ENCODE peak calls at places on chromosome 7, in eight cellular contexts. One of them, this sample, is unnamed.

GRCh38 chr7:101436857-101437576 is 74.3 kb downstream of the COL26A1 start:
- DNase-seq in OCI-LY7: no peak
- DNase-seq in KG1: no peak
- DNase-seq in mucosa of descending colon: no peak
- DNase-seq in NCI-H748 treated with DMSO at 0.1 percent for 48 hours: no peak
- DNase-seq in CD8-positive, alpha-beta memory T cell: no peak
- DNase-seq in lower leg skin: no peak
- DNase-seq in non-pigmented ciliary epithelial cell: no peak
- DNase-seq in this sample: no peak

GRCh38 chr7:91276909-91277308 is 12.7 kb downstream of the FZD1 start:
- DNase-seq in OCI-LY7: no peak
- DNase-seq in KG1: no peak
- DNase-seq in mucosa of descending colon: no peak
- DNase-seq in NCI-H748 treated with DMSO at 0.1 percent for 48 hours: no peak
- DNase-seq in CD8-positive, alpha-beta memory T cell: no peak
- DNase-seq in lower leg skin: no peak
- DNase-seq in non-pigmented ciliary epithelial cell: no peak
- DNase-seq in this sample: no peak

GRCh38 chr7:36372156-36372555 is 17.5 kb upstream of the ANLN start:
- DNase-seq in OCI-LY7: no peak
- DNase-seq in KG1: no peak
- DNase-seq in mucosa of descending colon: no peak
- DNase-seq in NCI-H748 treated with DMSO at 0.1 percent for 48 hours: no peak
- DNase-seq in CD8-positive, alpha-beta memory T cell: no peak
- DNase-seq in lower leg skin: no peak
- DNase-seq in non-pigmented ciliary epithelial cell: no peak
- DNase-seq in this sample: no peak

GRCh38 chr7:117283371-117283770 is 39.5 kb downstream of the WNT2 start:
- DNase-seq in OCI-LY7: no peak
- DNase-seq in KG1: no peak
- DNase-seq in mucosa of descending colon: no peak
- DNase-seq in NCI-H748 treated with DMSO at 0.1 percent for 48 hours: no peak
- DNase-seq in CD8-positive, alpha-beta memory T cell: no peak
- DNase-seq in lower leg skin: no peak
- DNase-seq in non-pigmented ciliary epithelial cell: peak; percentile 89
- DNase-seq in this sample: no peak

GRCh38 chr7:6162331-6162620 is 110.1 kb downstream of the CYTH3 start:
- DNase-seq in OCI-LY7: no peak
- DNase-seq in KG1: no peak
- DNase-seq in mucosa of descending colon: no peak
- DNase-seq in NCI-H748 treated with DMSO at 0.1 percent for 48 hours: no peak
- DNase-seq in CD8-positive, alpha-beta memory T cell: no peak
- DNase-seq in lower leg skin: peak; percentile 85
- DNase-seq in non-pigmented ciliary epithelial cell: no peak
- DNase-seq in this sample: no peak

GRCh38 chr7:3592438-3593134 is 291.5 kb downstream of the SDK1 start:
- DNase-seq in OCI-LY7: no peak
- DNase-seq in KG1: no peak
- DNase-seq in mucosa of descending colon: no peak
- DNase-seq in NCI-H748 treated with DMSO at 0.1 percent for 48 hours: peak; percentile 94
- DNase-seq in CD8-positive, alpha-beta memory T cell: no peak
- DNase-seq in lower leg skin: no peak
- DNase-seq in non-pigmented ciliary epithelial cell: no peak
- DNase-seq in this sample: peak; percentile 60

GRCh38 chr7:156792611-156793010 is 100.4 kb downstream of the LMBR1 start:
- DNase-seq in OCI-LY7: no peak
- DNase-seq in KG1: no peak
- DNase-seq in mucosa of descending colon: no peak
- DNase-seq in NCI-H748 treated with DMSO at 0.1 percent for 48 hours: no peak
- DNase-seq in CD8-positive, alpha-beta memory T cell: no peak
- DNase-seq in lower leg skin: no peak
- DNase-seq in non-pigmented ciliary epithelial cell: no peak
- DNase-seq in this sample: no peak

GRCh38 chr7:138842111-138842510 is 44.1 kb upstream of the ATP6V0A4 start:
- DNase-seq in OCI-LY7: no peak
- DNase-seq in KG1: no peak
- DNase-seq in mucosa of descending colon: no peak
- DNase-seq in NCI-H748 treated with DMSO at 0.1 percent for 48 hours: no peak
- DNase-seq in CD8-positive, alpha-beta memory T cell: no peak
- DNase-seq in lower leg skin: no peak
- DNase-seq in non-pigmented ciliary epithelial cell: peak; percentile 78
- DNase-seq in this sample: no peak

GRCh38 chr7:39682042-39682441 is 58.7 kb downstream of the RALA start:
- DNase-seq in OCI-LY7: no peak
- DNase-seq in KG1: no peak
- DNase-seq in mucosa of descending colon: no peak
- DNase-seq in NCI-H748 treated with DMSO at 0.1 percent for 48 hours: no peak
- DNase-seq in CD8-positive, alpha-beta memory T cell: no peak
- DNase-seq in lower leg skin: no peak
- DNase-seq in non-pigmented ciliary epithelial cell: no peak
- DNase-seq in this sample: no peak

GRCh38 chr7:132319481-132319880 is 256.8 kb downstream of the PLXNA4 start:
- DNase-seq in OCI-LY7: no peak
- DNase-seq in KG1: no peak
- DNase-seq in mucosa of descending colon: no peak
- DNase-seq in NCI-H748 treated with DMSO at 0.1 percent for 48 hours: no peak
- DNase-seq in CD8-positive, alpha-beta memory T cell: no peak
- DNase-seq in lower leg skin: no peak
- DNase-seq in non-pigmented ciliary epithelial cell: no peak
- DNase-seq in this sample: no peak

GRCh38 chr7:121755818-121756501 is 117.0 kb upstream of the PTPRZ1 start:
- DNase-seq in OCI-LY7: no peak
- DNase-seq in KG1: no peak
- DNase-seq in mucosa of descending colon: no peak
- DNase-seq in NCI-H748 treated with DMSO at 0.1 percent for 48 hours: peak; percentile 13
- DNase-seq in CD8-positive, alpha-beta memory T cell: no peak
- DNase-seq in lower leg skin: no peak
- DNase-seq in non-pigmented ciliary epithelial cell: no peak
- DNase-seq in this sample: no peak

GRCh38 chr7:121604627-121605296 is 208.7 kb upstream of the FAM3C start:
- DNase-seq in OCI-LY7: no peak
- DNase-seq in KG1: no peak
- DNase-seq in mucosa of descending colon: no peak
- DNase-seq in NCI-H748 treated with DMSO at 0.1 percent for 48 hours: no peak
- DNase-seq in CD8-positive, alpha-beta memory T cell: no peak
- DNase-seq in lower leg skin: no peak
- DNase-seq in non-pigmented ciliary epithelial cell: peak; percentile 37
- DNase-seq in this sample: no peak

GRCh38 chr7:85067371-85067770 is 119.5 kb downstream of the SEMA3D start:
- DNase-seq in OCI-LY7: no peak
- DNase-seq in KG1: no peak
- DNase-seq in mucosa of descending colon: no peak
- DNase-seq in NCI-H748 treated with DMSO at 0.1 percent for 48 hours: no peak
- DNase-seq in CD8-positive, alpha-beta memory T cell: no peak
- DNase-seq in lower leg skin: no peak
- DNase-seq in non-pigmented ciliary epithelial cell: no peak
- DNase-seq in this sample: no peak

GRCh38 chr7:30241767-30242166 is 42.6 kb upstream of the ZNRF2 start:
- DNase-seq in OCI-LY7: no peak
- DNase-seq in KG1: no peak
- DNase-seq in mucosa of descending colon: no peak
- DNase-seq in NCI-H748 treated with DMSO at 0.1 percent for 48 hours: no peak
- DNase-seq in CD8-positive, alpha-beta memory T cell: no peak
- DNase-seq in lower leg skin: no peak
- DNase-seq in non-pigmented ciliary epithelial cell: no peak
- DNase-seq in this sample: no peak

GRCh38 chr7:50869108-50869716 is 86.5 kb upstream of the GRB10 start:
- DNase-seq in OCI-LY7: no peak
- DNase-seq in KG1: no peak
- DNase-seq in mucosa of descending colon: no peak
- DNase-seq in NCI-H748 treated with DMSO at 0.1 percent for 48 hours: no peak
- DNase-seq in CD8-positive, alpha-beta memory T cell: no peak
- DNase-seq in lower leg skin: no peak
- DNase-seq in non-pigmented ciliary epithelial cell: peak; percentile 57
- DNase-seq in this sample: no peak

GRCh38 chr7:107596881-107597581 is 17.0 kb downstream of the BCAP29 start:
- DNase-seq in OCI-LY7: no peak
- DNase-seq in KG1: no peak
- DNase-seq in mucosa of descending colon: no peak
- DNase-seq in NCI-H748 treated with DMSO at 0.1 percent for 48 hours: no peak
- DNase-seq in CD8-positive, alpha-beta memory T cell: no peak
- DNase-seq in lower leg skin: no peak
- DNase-seq in non-pigmented ciliary epithelial cell: no peak
- DNase-seq in this sample: peak; percentile 17

GRCh38 chr7:112876877-112877276 is 86.7 kb upstream of the TMEM168 start:
- DNase-seq in OCI-LY7: no peak
- DNase-seq in KG1: no peak
- DNase-seq in mucosa of descending colon: no peak
- DNase-seq in NCI-H748 treated with DMSO at 0.1 percent for 48 hours: no peak
- DNase-seq in CD8-positive, alpha-beta memory T cell: no peak
- DNase-seq in lower leg skin: no peak
- DNase-seq in non-pigmented ciliary epithelial cell: no peak
- DNase-seq in this sample: no peak

GRCh38 chr7:128398016-128398840 is 11.6 kb downstream of the IMPDH1 start:
- DNase-seq in OCI-LY7: peak; percentile 24
- DNase-seq in KG1: no peak
- DNase-seq in mucosa of descending colon: no peak
- DNase-seq in NCI-H748 treated with DMSO at 0.1 percent for 48 hours: no peak
- DNase-seq in CD8-positive, alpha-beta memory T cell: peak; percentile 28
- DNase-seq in lower leg skin: peak; percentile 91
- DNase-seq in non-pigmented ciliary epithelial cell: no peak
- DNase-seq in this sample: no peak

GRCh38 chr7:31371621-31372020 is 31.1 kb upstream of the NEUROD6 start:
- DNase-seq in OCI-LY7: no peak
- DNase-seq in KG1: no peak
- DNase-seq in mucosa of descending colon: no peak
- DNase-seq in NCI-H748 treated with DMSO at 0.1 percent for 48 hours: no peak
- DNase-seq in CD8-positive, alpha-beta memory T cell: no peak
- DNase-seq in lower leg skin: no peak
- DNase-seq in non-pigmented ciliary epithelial cell: no peak
- DNase-seq in this sample: no peak

GRCh38 chr7:123367508-123368122 is 166.8 kb downstream of the IQUB start:
- DNase-seq in OCI-LY7: peak; percentile 32
- DNase-seq in KG1: no peak
- DNase-seq in mucosa of descending colon: no peak
- DNase-seq in NCI-H748 treated with DMSO at 0.1 percent for 48 hours: peak; percentile 24
- DNase-seq in CD8-positive, alpha-beta memory T cell: no peak
- DNase-seq in lower leg skin: no peak
- DNase-seq in non-pigmented ciliary epithelial cell: no peak
- DNase-seq in this sample: no peak

GRCh38 chr7:155576900-155577508 is 30.6 kb upstream of the CNPY1 start:
- DNase-seq in OCI-LY7: no peak
- DNase-seq in KG1: no peak
- DNase-seq in mucosa of descending colon: no peak
- DNase-seq in NCI-H748 treated with DMSO at 0.1 percent for 48 hours: no peak
- DNase-seq in CD8-positive, alpha-beta memory T cell: no peak
- DNase-seq in lower leg skin: no peak
- DNase-seq in non-pigmented ciliary epithelial cell: no peak
- DNase-seq in this sample: no peak

GRCh38 chr7:100162874-100163533 is 4.5 kb upstream of the TRAPPC14 start:
- DNase-seq in OCI-LY7: peak; percentile 40
- DNase-seq in KG1: no peak
- DNase-seq in mucosa of descending colon: peak; percentile 80
- DNase-seq in NCI-H748 treated with DMSO at 0.1 percent for 48 hours: no peak
- DNase-seq in CD8-positive, alpha-beta memory T cell: peak; percentile 66
- DNase-seq in lower leg skin: no peak
- DNase-seq in non-pigmented ciliary epithelial cell: no peak
- DNase-seq in this sample: no peak

GRCh38 chr7:22185559-22185958 is 171.4 kb downstream of the RAPGEF5 start:
- DNase-seq in OCI-LY7: no peak
- DNase-seq in KG1: no peak
- DNase-seq in mucosa of descending colon: no peak
- DNase-seq in NCI-H748 treated with DMSO at 0.1 percent for 48 hours: no peak
- DNase-seq in CD8-positive, alpha-beta memory T cell: no peak
- DNase-seq in lower leg skin: no peak
- DNase-seq in non-pigmented ciliary epithelial cell: no peak
- DNase-seq in this sample: no peak

GRCh38 chr7:27051451-27051850 is 44.3 kb downstream of the HOXA1 start:
- DNase-seq in OCI-LY7: no peak
- DNase-seq in KG1: no peak
- DNase-seq in mucosa of descending colon: no peak
- DNase-seq in NCI-H748 treated with DMSO at 0.1 percent for 48 hours: no peak
- DNase-seq in CD8-positive, alpha-beta memory T cell: no peak
- DNase-seq in lower leg skin: no peak
- DNase-seq in non-pigmented ciliary epithelial cell: no peak
- DNase-seq in this sample: no peak

GRCh38 chr7:3112499-3113134 is 69.0 kb upstream of the CARD11 start:
- DNase-seq in OCI-LY7: no peak
- DNase-seq in KG1: no peak
- DNase-seq in mucosa of descending colon: no peak
- DNase-seq in NCI-H748 treated with DMSO at 0.1 percent for 48 hours: no peak
- DNase-seq in CD8-positive, alpha-beta memory T cell: no peak
- DNase-seq in lower leg skin: peak; percentile 76
- DNase-seq in non-pigmented ciliary epithelial cell: no peak
- DNase-seq in this sample: no peak

GRCh38 chr7:79096361-79096805 is 357.1 kb downstream of the MAGI2 start:
- DNase-seq in OCI-LY7: no peak
- DNase-seq in KG1: no peak
- DNase-seq in mucosa of descending colon: no peak
- DNase-seq in NCI-H748 treated with DMSO at 0.1 percent for 48 hours: no peak
- DNase-seq in CD8-positive, alpha-beta memory T cell: no peak
- DNase-seq in lower leg skin: no peak
- DNase-seq in non-pigmented ciliary epithelial cell: no peak
- DNase-seq in this sample: no peak

GRCh38 chr7:83105948-83106347 is 56.7 kb downstream of the PCLO start:
- DNase-seq in OCI-LY7: no peak
- DNase-seq in KG1: no peak
- DNase-seq in mucosa of descending colon: no peak
- DNase-seq in NCI-H748 treated with DMSO at 0.1 percent for 48 hours: no peak
- DNase-seq in CD8-positive, alpha-beta memory T cell: no peak
- DNase-seq in lower leg skin: no peak
- DNase-seq in non-pigmented ciliary epithelial cell: no peak
- DNase-seq in this sample: no peak

GRCh38 chr7:74379938-74380337 is 73.8 kb upstream of the GTF2IRD1 start:
- DNase-seq in OCI-LY7: no peak
- DNase-seq in KG1: no peak
- DNase-seq in mucosa of descending colon: no peak
- DNase-seq in NCI-H748 treated with DMSO at 0.1 percent for 48 hours: no peak
- DNase-seq in CD8-positive, alpha-beta memory T cell: no peak
- DNase-seq in lower leg skin: no peak
- DNase-seq in non-pigmented ciliary epithelial cell: no peak
- DNase-seq in this sample: no peak

GRCh38 chr7:106377847-106378361 is 93.1 kb upstream of the NAMPT start:
- DNase-seq in OCI-LY7: no peak
- DNase-seq in KG1: no peak
- DNase-seq in mucosa of descending colon: no peak
- DNase-seq in NCI-H748 treated with DMSO at 0.1 percent for 48 hours: no peak
- DNase-seq in CD8-positive, alpha-beta memory T cell: no peak
- DNase-seq in lower leg skin: no peak
- DNase-seq in non-pigmented ciliary epithelial cell: no peak
- DNase-seq in this sample: no peak